ENCODE peak calls at places on chromosome 17, in seven cellular contexts. N, J, P, E, B, M and Z are unnamed samples.

GRCh38 chr17:62664336-62665120 is 37.1 kb downstream of the MRC2 start:
- DNase-seq in N (no peak), B (peak), E (no peak), M (no peak), J (no peak), P (no peak), Z (no peak)

GRCh38 chr17:38464251-38464722 is 36.0 kb downstream of the ARHGAP23 start:
- DNase-seq in J (no peak), N (no peak), P (peak), B (no peak), E (peak), M (peak), Z (no peak)

GRCh38 chr17:50863221-50863843 is 2.8 kb downstream of the TOB1 start:
- DNase-seq in J (peak), M (peak), N (no peak), P (no peak), E (peak), B (no peak), Z (no peak)

GRCh38 chr17:82866521-82867214 is 26.8 kb upstream of the ZNF750 start:
- DNase-seq in E (peak), J (no peak), B (no peak), N (no peak), M (no peak), P (no peak), Z (no peak)

GRCh38 chr17:48832491-48832890 is 1.7 kb downstream of the CALCOCO2 start:
- DNase-seq in B (no peak), N (no peak), M (no peak), P (no peak), J (no peak), E (no peak), Z (no peak)

GRCh38 chr17:50259484-50260324 is 14.6 kb upstream of the TMEM92 start:
- DNase-seq in N (no peak), M (no peak), P (peak), B (peak), E (peak), J (no peak), Z (no peak)

GRCh38 chr17:79532107-79532790 is 78.6 kb downstream of the RBFOX3 start:
- DNase-seq in J (no peak), E (no peak), B (no peak), P (no peak), M (no peak), N (no peak), Z (peak)

GRCh38 chr17:10729334-10730193 is at the start of gene TMEM220:
- DNase-seq in M (peak), P (peak), B (peak), N (peak), J (peak), E (peak), Z (no peak)

GRCh38 chr17:79371984-79372383 is 238.9 kb downstream of the RBFOX3 start:
- DNase-seq in J (no peak), P (no peak), E (no peak), M (no peak), B (no peak), N (no peak), Z (no peak)

GRCh38 chr17:12180644-12181261 is 160.1 kb downstream of the MAP2K4 start:
- DNase-seq in E (no peak), B (no peak), N (no peak), J (peak), M (peak), P (peak), Z (no peak)

GRCh38 chr17:81537856-81538555 is 9.8 kb downstream of the FSCN2 start:
- DNase-seq in B (no peak), M (no peak), N (peak), J (peak), E (peak), P (no peak), Z (no peak)
- TF ChIP-seq CTCF in B (no peak), M (no peak), N (no peak), J (no peak), E (no peak), P (no peak), Z (peak)

GRCh38 chr17:2889256-2889655 is 93.0 kb downstream of the RAP1GAP2 start:
- DNase-seq in N (no peak), B (no peak), J (no peak), P (no peak), M (no peak), E (no peak), Z (no peak)
- TF ChIP-seq CTCF in N (no peak), B (no peak), J (no peak), P (no peak), M (no peak), E (no peak), Z (no peak)

DNA sequence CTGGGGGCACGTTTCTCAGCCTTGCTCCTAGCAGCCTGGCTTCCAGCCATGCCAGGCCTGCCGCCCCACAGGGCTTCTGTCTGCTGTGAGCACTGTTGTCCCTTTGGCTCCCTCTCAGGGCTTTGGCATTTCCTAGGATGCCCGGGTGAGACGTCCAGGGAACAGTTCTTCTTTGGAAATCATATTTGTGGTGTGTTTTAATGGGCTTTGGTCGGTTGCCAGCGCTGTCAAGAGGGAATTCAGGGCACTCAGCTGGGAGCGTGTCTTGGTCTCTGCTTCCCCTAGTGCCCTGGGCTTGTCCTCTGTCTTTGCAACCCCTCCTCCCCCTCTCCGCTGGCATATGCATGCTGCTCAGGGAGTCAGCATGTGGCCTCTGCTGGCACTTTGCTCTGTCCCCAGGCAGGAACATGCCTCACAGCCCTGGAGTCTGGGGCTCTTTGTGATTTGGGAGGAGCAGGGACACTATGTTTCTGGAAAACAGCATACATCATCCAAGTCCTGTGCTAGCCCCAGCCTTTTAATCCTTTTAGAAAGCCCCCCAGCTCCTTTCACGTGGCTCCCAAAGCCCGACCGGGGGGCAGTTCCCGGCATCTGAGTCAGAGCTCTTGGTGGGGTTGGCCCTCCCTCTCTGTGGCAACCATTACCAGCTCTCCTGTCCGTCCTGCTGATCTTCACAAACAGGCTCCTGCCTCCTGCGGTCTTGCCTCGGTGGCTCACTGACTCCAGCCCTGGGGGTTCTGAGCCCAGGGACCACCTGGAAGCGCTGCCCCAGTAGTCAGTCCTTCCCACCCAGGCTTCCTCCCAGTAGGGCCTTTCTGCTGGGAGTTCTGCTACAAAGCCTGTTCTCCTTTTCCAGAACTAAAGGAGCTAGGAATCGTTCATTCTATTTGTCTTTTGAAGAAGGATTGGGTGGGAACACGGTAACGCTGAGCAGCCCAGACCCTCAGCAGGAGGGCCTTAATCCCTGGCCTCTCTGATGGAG is 26.7 kb downstream of the SAP30BP start:
- DNase-seq in P (no peak), N (peak), E (peak), J (peak), M (peak), B (peak), Z (peak)
- TF ChIP-seq CTCF in P (no peak), N (no peak), E (no peak), J (no peak), M (peak), B (no peak), Z (peak)

DNA sequence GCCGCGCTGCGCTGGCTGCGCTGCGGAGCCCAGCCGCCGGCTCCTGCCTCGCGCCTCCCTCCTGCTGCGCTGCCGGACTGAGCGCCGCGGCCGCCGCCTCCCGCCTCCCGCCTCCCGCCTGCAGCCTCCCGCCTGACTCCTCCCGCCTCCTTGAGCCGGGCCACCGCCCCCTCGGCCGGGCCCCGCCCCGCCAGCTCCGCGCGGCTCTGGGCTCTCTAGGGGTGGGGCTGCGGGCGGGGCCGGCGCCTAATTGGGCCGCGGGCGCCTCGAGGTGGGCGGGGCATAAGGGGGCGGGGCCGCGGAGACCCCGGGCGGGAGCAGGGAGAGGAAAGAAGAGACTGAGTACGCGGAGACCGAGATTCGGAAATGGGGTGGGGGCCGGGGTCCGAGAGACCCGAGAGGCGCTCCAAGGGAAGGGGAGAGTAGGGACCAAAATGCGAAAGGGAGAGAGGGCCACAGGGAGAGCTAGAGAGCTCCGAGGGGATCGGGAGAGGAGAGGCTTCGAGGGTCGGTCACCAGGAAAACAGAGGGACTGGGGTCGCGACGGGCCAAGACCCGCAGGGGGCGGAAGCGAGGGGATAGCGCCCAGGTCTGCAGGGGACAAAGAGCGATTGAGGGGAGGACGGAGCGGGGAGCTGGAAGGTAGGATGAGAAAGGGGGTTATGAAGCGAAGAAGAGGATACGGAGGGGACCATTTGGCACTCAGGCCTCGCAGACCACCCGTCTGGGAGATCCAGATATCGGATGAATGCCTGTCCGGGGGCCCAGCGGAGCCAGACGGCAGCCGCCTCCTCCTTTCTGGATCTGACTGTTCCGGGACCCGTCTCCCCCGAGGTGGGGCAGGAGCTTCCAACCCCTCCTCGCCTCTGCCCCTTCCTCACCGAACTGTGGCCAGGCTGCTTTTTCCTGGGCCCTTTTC is at the start of gene C1QL1:
- DNase-seq in E (peak), J (peak), N (peak), M (peak), B (peak), P (peak), Z (no peak)
- TF ChIP-seq CTCF in E (peak), J (peak), N (no peak), M (no peak), B (peak), P (no peak), Z (peak)